ENCODE peak calls at places on chromosome 17, in four cellular contexts. G is EL; R is central memory CD4-positive, alpha-beta T cell; O is AG09309. X is an unnamed sample.

GRCh38 chr17:49235896-49236295 is 5.3 kb upstream of the PHOSPHO1 start:
- DNase-seq in O (no peak), R (no peak), G (no peak), X (no peak)

GRCh38 chr17:74786411-74787097 is 10.4 kb upstream of the NAT9 start:
- DNase-seq in G (no peak), R (no peak), O (no peak), X (peak; percentile 63)

GRCh38 chr17:48181653-48182052 is 74.1 kb downstream of the SNX11 start:
- DNase-seq in O (no peak), R (no peak), G (peak; percentile 52), X (no peak)

GRCh38 chr17:63930951-63931575 is 1.1 kb downstream of the CD79B start:
- DNase-seq in R (peak; percentile 48), O (no peak), G (peak; percentile 32), X (peak; percentile 85)

GRCh38 chr17:46010597-46011186 is 11.6 kb downstream of the STH start:
- DNase-seq in G (no peak), R (no peak), O (no peak), X (no peak)

GRCh38 chr17:48577330-48577945 is 712 bp downstream of the HOXB4 start:
- DNase-seq in R (no peak), O (no peak), G (no peak), X (no peak)

GRCh38 chr17:77604301-77605031 is 354.0 kb upstream of the TNRC6C start:
- DNase-seq in R (no peak), G (no peak), O (no peak), X (no peak)

GRCh38 chr17:49589556-49589885 is 13.8 kb downstream of the NXPH3 start:
- DNase-seq in O (no peak), R (no peak), G (no peak), X (no peak)

GRCh38 chr17:32878211-32878610 is 1.3 kb upstream of the MYO1D start:
- DNase-seq in O (peak; percentile 75), G (peak; percentile 47), R (no peak), X (no peak)

GRCh38 chr17:51745993-51746392 is 412.5 kb downstream of the CA10 start:
- DNase-seq in R (no peak), O (no peak), G (no peak), X (no peak)

GRCh38 chr17:75319818-75320691 is 30.8 kb upstream of the SLC25A19 start:
- DNase-seq in O (peak; percentile 31), G (peak; percentile 72), R (no peak), X (no peak)

GRCh38 chr17:75729351-75729750 is 8.1 kb downstream of the ITGB4 start:
- DNase-seq in R (no peak), G (no peak), O (no peak), X (no peak)

GRCh38 chr17:45648642-45649041 is 135.5 kb upstream of the CRHR1 start:
- DNase-seq in R (no peak), G (no peak), O (no peak), X (no peak)

GRCh38 chr17:4487820-4488716 is 10.6 kb upstream of the SPNS2 start:
- DNase-seq in G (no peak), O (no peak), R (no peak), X (no peak)

GRCh38 chr17:77011173-77012011 is 129.4 kb upstream of the SEC14L1 start:
- DNase-seq in R (peak; percentile 36), O (no peak), G (peak; percentile 53), X (no peak)

GRCh38 chr17:38709104-38709820 is 4.2 kb downstream of the MLLT6 start:
- DNase-seq in R (no peak), G (no peak), O (no peak), X (no peak)

GRCh38 chr17:49843774-49844350 is 4.0 kb downstream of the TAC4 start:
- DNase-seq in R (no peak), O (no peak), G (no peak), X (no peak)

GRCh38 chr17:9520649-9521435 is 54.8 kb downstream of the STX8 start:
- DNase-seq in R (no peak), G (no peak), O (no peak), X (no peak)

GRCh38 chr17:78374631-78375274 is 3.7 kb upstream of the PGS1 start:
- DNase-seq in O (no peak), G (peak; percentile 82), R (no peak), X (no peak)

GRCh38 chr17:82246365-82247174 is 17.7 kb downstream of the SLC16A3 start:
- DNase-seq in G (peak; percentile 70), O (no peak), R (no peak), X (no peak)

GRCh38 chr17:44623070-44623725 is 33.1 kb upstream of the MEIOC start:
- DNase-seq in O (peak; percentile 21), G (no peak), R (no peak), X (no peak)

GRCh38 chr17:21363776-21364642 is 12.1 kb upstream of the KCNJ12 start:
- DNase-seq in O (no peak), G (no peak), R (no peak), X (no peak)

GRCh38 chr17:37527249-37527851 is 37.7 kb downstream of the DUSP14 start:
- DNase-seq in O (no peak), R (peak; percentile 28), G (peak; percentile 55), X (no peak)

GRCh38 chr17:42325026-42325425 is 36.7 kb downstream of the STAT5A start:
- DNase-seq in G (peak; percentile 92), R (no peak), O (peak; percentile 89), X (no peak)

GRCh38 chr17:50935201-50936124 is 69.3 kb upstream of the TOB1 start:
- DNase-seq in O (peak; percentile 73), G (no peak), R (no peak), X (peak; percentile 84)

GRCh38 chr17:49633250-49633649 is 44.6 kb downstream of the SPOP start:
- DNase-seq in G (no peak), R (no peak), O (no peak), X (no peak)

GRCh38 chr17:33175565-33175964 is 117.5 kb downstream of the ASIC2 start:
- DNase-seq in R (no peak), O (no peak), G (no peak), X (no peak)

GRCh38 chr17:39724731-39725130 is 5.6 kb downstream of the MIEN1 start:
- DNase-seq in R (no peak), G (no peak), O (no peak), X (no peak)

GRCh38 chr17:75405365-75406221 is at the start of gene GRB2:
- DNase-seq in O (peak; percentile 64), R (peak; percentile 100), G (peak; percentile 97), X (peak; percentile 100)

GRCh38 chr17:15364615-15365014 is 23.2 kb upstream of the TEKT3 start:
- DNase-seq in R (no peak), O (no peak), G (no peak), X (no peak)

GRCh38 chr17:42313773-42314566 is 25.7 kb downstream of the STAT5A start:
- DNase-seq in G (no peak), R (no peak), O (no peak), X (no peak)

GRCh38 chr17:40422990-40423611 is 5.4 kb upstream of the TOP2A start:
- DNase-seq in R (no peak), G (no peak), O (no peak), X (no peak)

GRCh38 chr17:62562656-62563055 is 64.8 kb upstream of the MRC2 start:
- DNase-seq in R (no peak), G (peak; percentile 79), O (no peak), X (no peak)

GRCh38 chr17:55726440-55726839 is 3.8 kb upstream of the TMEM100 start:
- DNase-seq in G (peak; percentile 92), O (peak; percentile 94), R (no peak), X (no peak)

GRCh38 chr17:75645889-75646625 is 12.8 kb downstream of the SMIM5 start:
- DNase-seq in G (no peak), O (no peak), R (no peak), X (no peak)

GRCh38 chr17:20206068-20206467 is 196.9 kb downstream of the SPECC1 start:
- DNase-seq in R (no peak), G (no peak), O (no peak), X (no peak)